ENCODE peak calls at places on chromosome 5, in seven cellular contexts. S is CD8-positive, alpha-beta memory T cell; F is OCI-LY7; D is dorsolateral prefrontal cortex; L is NCI-H524 treated with DMSO at 0.1 percent for 48 hours; Y is lung; A is stomach. C is an unnamed sample.

GRCh38 chr5:111676926-111677415 is 80.0 kb downstream of the NREP start:
- DNase-seq in S (no peak), F (no peak), D (no peak), L (no peak), Y (no peak), A (no peak), C (no peak)

GRCh38 chr5:35063386-35063785 is 15.6 kb upstream of the AGXT2 start:
- DNase-seq in S (no peak), F (no peak), D (no peak), L (no peak), Y (no peak), A (no peak), C (no peak)

GRCh38 chr5:118611332-118611945 is 376.9 kb downstream of the DTWD2 start:
- DNase-seq in S (no peak), F (peak), D (no peak), L (no peak), Y (no peak), A (peak), C (no peak)

GRCh38 chr5:91101777-91102379 is 281.2 kb downstream of the ARRDC3 start:
- DNase-seq in S (peak), F (peak), D (peak), L (peak), Y (peak), A (peak), C (peak)

GRCh38 chr5:140372971-140373487 is 13.0 kb downstream of the SLC4A9 start:
- DNase-seq in S (peak), F (peak), D (peak), L (peak), Y (peak), A (peak), C (peak)

GRCh38 chr5:174724484-174725260 is at the start of gene MSX2:
- DNase-seq in S (no peak), F (no peak), D (peak), L (no peak), Y (peak), A (peak), C (no peak)

GRCh38 chr5:93790401-93790800 is 49.0 kb upstream of the POU5F2 start:
- DNase-seq in S (no peak), F (no peak), D (no peak), L (no peak), Y (no peak), A (no peak), C (no peak)

GRCh38 chr5:40071870-40072269 is 607.8 kb upstream of the PTGER4 start:
- DNase-seq in S (no peak), F (no peak), D (no peak), L (no peak), Y (no peak), A (no peak), C (no peak)

GRCh38 chr5:127343866-127344265 is 53.3 kb downstream of the MEGF10 start:
- DNase-seq in S (no peak), F (no peak), D (no peak), L (no peak), Y (no peak), A (no peak), C (no peak)

GRCh38 chr5:148482697-148483462 is 99.1 kb downstream of the FBXO38 start:
- DNase-seq in S (peak), F (peak), D (no peak), L (no peak), Y (peak), A (peak), C (peak)

C was measured in CD4-positive, alpha-beta T cell.